ENCODE peak calls at places on chromosomes 11 and 22, in nine cellular contexts. One of them, this sample, is unnamed. For H3K27me3, the result is how much of the 10 kb centered on the place peaks cover.

GRCh38 chr11:13294771-13295579 is 17.4 kb downstream of the BMAL1 start:
- DNase-seq in tibial artery: no peak
- DNase-seq in body of pancreas: no peak
- DNase-seq in keratinocyte: no peak
- DNase-seq in neural progenitor cell: no peak
- DNase-seq in endodermal cell: peak
- DNase-seq in transverse colon: no peak
- DNase-seq in uterus: no peak
- DNase-seq in K562: no peak
- DNase-seq in this sample: no peak

GRCh38 chr22:28112130-28112529 is 193.1 kb upstream of the PITPNB start:
- DNase-seq in tibial artery: no peak
- DNase-seq in body of pancreas: no peak
- DNase-seq in keratinocyte: no peak
- DNase-seq in neural progenitor cell: no peak
- DNase-seq in endodermal cell: no peak
- DNase-seq in transverse colon: no peak
- DNase-seq in uterus: no peak
- DNase-seq in K562: no peak
- DNase-seq in this sample: no peak

GRCh38 chr11:45393826-45394225 is 107.7 kb upstream of the SYT13 start:
- DNase-seq in tibial artery: no peak
- DNase-seq in body of pancreas: no peak
- DNase-seq in keratinocyte: no peak
- DNase-seq in neural progenitor cell: no peak
- DNase-seq in endodermal cell: no peak
- DNase-seq in transverse colon: no peak
- DNase-seq in uterus: no peak
- DNase-seq in K562: no peak
- DNase-seq in this sample: no peak

GRCh38 chr11:86509579-86509978 is 134.9 kb downstream of the CCDC81 start:
- DNase-seq in tibial artery: no peak
- DNase-seq in body of pancreas: no peak
- DNase-seq in keratinocyte: no peak
- DNase-seq in neural progenitor cell: no peak
- DNase-seq in endodermal cell: no peak
- DNase-seq in transverse colon: no peak
- DNase-seq in uterus: no peak
- DNase-seq in K562: no peak
- DNase-seq in this sample: no peak

GRCh38 chr22:27879923-27880322 is 39.1 kb downstream of the PITPNB start:
- DNase-seq in tibial artery: no peak
- DNase-seq in body of pancreas: no peak
- DNase-seq in keratinocyte: no peak
- DNase-seq in neural progenitor cell: peak
- DNase-seq in endodermal cell: peak
- DNase-seq in transverse colon: no peak
- DNase-seq in uterus: no peak
- DNase-seq in K562: peak
- DNase-seq in this sample: no peak

GRCh38 chr22:30212363-30212995 is 34.1 kb downstream of the LIF start:
- DNase-seq in tibial artery: peak
- DNase-seq in body of pancreas: peak
- DNase-seq in keratinocyte: peak
- DNase-seq in neural progenitor cell: no peak
- DNase-seq in endodermal cell: no peak
- DNase-seq in transverse colon: peak
- DNase-seq in uterus: peak
- DNase-seq in K562: no peak
- DNase-seq in this sample: peak

GRCh38 chr11:12598330-12599256 is 75.6 kb upstream of the TEAD1 start:
- DNase-seq in tibial artery: no peak
- DNase-seq in body of pancreas: no peak
- DNase-seq in keratinocyte: no peak
- DNase-seq in neural progenitor cell: no peak
- DNase-seq in endodermal cell: no peak
- DNase-seq in transverse colon: no peak
- DNase-seq in uterus: no peak
- DNase-seq in K562: no peak
- DNase-seq in this sample: no peak

GRCh38 chr11:1151366-1152315 is 6.1 kb upstream of the MUC5AC start:
- DNase-seq in tibial artery: peak
- DNase-seq in body of pancreas: no peak
- DNase-seq in keratinocyte: no peak
- DNase-seq in neural progenitor cell: no peak
- DNase-seq in endodermal cell: no peak
- DNase-seq in transverse colon: peak
- DNase-seq in uterus: no peak
- DNase-seq in K562: no peak
- DNase-seq in this sample: no peak

GRCh38 chr22:23177197-23177596 is 3.1 kb upstream of the BCR start:
- DNase-seq in tibial artery: no peak
- DNase-seq in body of pancreas: peak
- DNase-seq in keratinocyte: no peak
- DNase-seq in neural progenitor cell: no peak
- DNase-seq in endodermal cell: no peak
- DNase-seq in transverse colon: no peak
- DNase-seq in uterus: no peak
- DNase-seq in K562: peak
- DNase-seq in this sample: no peak

GRCh38 chr22:41966225-41966606 is 3.0 kb upstream of the SEPTIN3 start:
- DNase-seq in tibial artery: no peak
- DNase-seq in body of pancreas: no peak
- DNase-seq in keratinocyte: no peak
- DNase-seq in neural progenitor cell: no peak
- DNase-seq in endodermal cell: no peak
- DNase-seq in transverse colon: no peak
- DNase-seq in uterus: no peak
- DNase-seq in K562: no peak
- DNase-seq in this sample: no peak

GRCh38 chr11:125342281-125342980 is 153.6 kb downstream of the FEZ1 start:
- DNase-seq in tibial artery: peak
- DNase-seq in body of pancreas: no peak
- DNase-seq in keratinocyte: no peak
- DNase-seq in neural progenitor cell: no peak
- DNase-seq in endodermal cell: no peak
- DNase-seq in transverse colon: no peak
- DNase-seq in uterus: no peak
- DNase-seq in K562: no peak
- DNase-seq in this sample: no peak

GRCh38 chr11:65554842-65555395 is 3.2 kb downstream of the LTBP3 start:
- DNase-seq in tibial artery: no peak
- DNase-seq in body of pancreas: no peak
- DNase-seq in keratinocyte: no peak
- DNase-seq in neural progenitor cell: no peak
- DNase-seq in endodermal cell: no peak
- DNase-seq in transverse colon: no peak
- DNase-seq in uterus: no peak
- DNase-seq in K562: no peak
- DNase-seq in this sample: no peak

GRCh38 chr11:65554057-65554818 is 3.9 kb downstream of the LTBP3 start:
- DNase-seq in tibial artery: no peak
- DNase-seq in body of pancreas: no peak
- DNase-seq in keratinocyte: no peak
- DNase-seq in neural progenitor cell: no peak
- DNase-seq in endodermal cell: no peak
- DNase-seq in transverse colon: no peak
- DNase-seq in uterus: no peak
- DNase-seq in K562: no peak
- DNase-seq in this sample: no peak

GRCh38 chr11:65553301-65554001 is 4.7 kb downstream of the LTBP3 start:
- DNase-seq in tibial artery: no peak
- DNase-seq in body of pancreas: no peak
- DNase-seq in keratinocyte: no peak
- DNase-seq in neural progenitor cell: peak
- DNase-seq in endodermal cell: peak
- DNase-seq in transverse colon: peak
- DNase-seq in uterus: no peak
- DNase-seq in K562: peak
- DNase-seq in this sample: no peak

GRCh38 chr11:65551572-65552398 is 6.4 kb downstream of the LTBP3 start:
- DNase-seq in tibial artery: no peak
- DNase-seq in body of pancreas: peak
- DNase-seq in keratinocyte: no peak
- DNase-seq in neural progenitor cell: peak
- DNase-seq in endodermal cell: peak
- DNase-seq in transverse colon: peak
- DNase-seq in uterus: no peak
- DNase-seq in K562: no peak
- DNase-seq in this sample: no peak

GRCh38 chr11:65552413-65552951 is 5.7 kb downstream of the LTBP3 start:
- DNase-seq in tibial artery: no peak
- DNase-seq in body of pancreas: no peak
- DNase-seq in keratinocyte: no peak
- DNase-seq in neural progenitor cell: no peak
- DNase-seq in endodermal cell: peak
- DNase-seq in transverse colon: no peak
- DNase-seq in uterus: no peak
- DNase-seq in K562: no peak
- DNase-seq in this sample: no peak
- TF ChIP-seq CTCF in tibial artery: no peak
- TF ChIP-seq CTCF in body of pancreas: no peak
- TF ChIP-seq CTCF in keratinocyte: no peak
- TF ChIP-seq CTCF in neural progenitor cell: no peak
- TF ChIP-seq CTCF in endodermal cell: no peak
- TF ChIP-seq CTCF in transverse colon: no peak
- TF ChIP-seq CTCF in uterus: no peak
- TF ChIP-seq CTCF in K562: peak
- TF ChIP-seq CTCF in this sample: no peak

GRCh38 chr11:59281177-59281576 is 68.5 kb upstream of the MPEG1 start:
- DNase-seq in tibial artery: no peak
- DNase-seq in body of pancreas: no peak
- DNase-seq in keratinocyte: no peak
- DNase-seq in neural progenitor cell: no peak
- DNase-seq in endodermal cell: peak
- DNase-seq in transverse colon: no peak
- DNase-seq in uterus: no peak
- DNase-seq in K562: no peak
- DNase-seq in this sample: no peak

GRCh38 chr11:59285716-59286260 is 72.9 kb upstream of the OR5AN1 start:
- DNase-seq in tibial artery: no peak
- DNase-seq in body of pancreas: no peak
- DNase-seq in keratinocyte: no peak
- DNase-seq in neural progenitor cell: no peak
- DNase-seq in endodermal cell: no peak
- DNase-seq in transverse colon: no peak
- DNase-seq in uterus: no peak
- DNase-seq in K562: no peak
- DNase-seq in this sample: no peak

GRCh38 chr11:59283311-59283710 is 70.6 kb upstream of the MPEG1 start:
- DNase-seq in tibial artery: no peak
- DNase-seq in body of pancreas: no peak
- DNase-seq in keratinocyte: no peak
- DNase-seq in neural progenitor cell: no peak
- DNase-seq in endodermal cell: peak
- DNase-seq in transverse colon: no peak
- DNase-seq in uterus: no peak
- DNase-seq in K562: no peak
- DNase-seq in this sample: no peak

GRCh38 chr11:59284773-59285129 is 72.0 kb upstream of the MPEG1 start:
- DNase-seq in tibial artery: no peak
- DNase-seq in body of pancreas: no peak
- DNase-seq in keratinocyte: no peak
- DNase-seq in neural progenitor cell: no peak
- DNase-seq in endodermal cell: no peak
- DNase-seq in transverse colon: no peak
- DNase-seq in uterus: no peak
- DNase-seq in K562: no peak
- DNase-seq in this sample: no peak

GRCh38 chr11:59283825-59284772 is 71.4 kb upstream of the MPEG1 start:
- DNase-seq in tibial artery: no peak
- DNase-seq in body of pancreas: peak
- DNase-seq in keratinocyte: no peak
- DNase-seq in neural progenitor cell: peak
- DNase-seq in endodermal cell: peak
- DNase-seq in transverse colon: peak
- DNase-seq in uterus: peak
- DNase-seq in K562: peak
- DNase-seq in this sample: no peak
- H3K27me3 ChIP-seq in tibial artery: under half
- H3K27me3 ChIP-seq in body of pancreas: under half
- H3K27me3 ChIP-seq in keratinocyte: under half
- H3K27me3 ChIP-seq in neural progenitor cell: under half
- H3K27me3 ChIP-seq in endodermal cell: under half
- H3K27me3 ChIP-seq in transverse colon: under half
- H3K27me3 ChIP-seq in uterus: under half
- H3K27me3 ChIP-seq in K562: under half
- H3K27me3 ChIP-seq in this sample: under half

DNA sequence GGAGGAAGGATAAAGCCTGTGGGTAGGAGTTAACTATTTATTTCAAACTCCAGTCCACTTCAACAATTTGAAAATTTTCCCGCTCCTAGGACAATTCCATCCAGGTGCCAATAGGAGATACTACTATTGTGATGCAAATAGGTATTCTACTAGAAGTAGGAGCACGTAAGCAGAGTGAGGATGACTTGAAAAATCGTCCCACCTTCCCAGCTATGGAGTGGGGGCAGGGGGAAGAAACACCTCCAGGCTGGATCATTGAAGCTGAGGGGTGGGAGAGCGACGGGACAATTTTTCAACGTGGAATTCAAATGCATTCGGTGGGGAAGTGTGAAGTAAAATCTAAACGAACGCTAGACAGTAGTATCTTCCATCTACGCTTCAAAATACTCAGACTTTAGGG is 612 bp upstream of the ARHGAP42 start:
- DNase-seq in tibial artery: no peak
- DNase-seq in body of pancreas: no peak
- DNase-seq in keratinocyte: no peak
- DNase-seq in neural progenitor cell: peak
- DNase-seq in endodermal cell: peak
- DNase-seq in transverse colon: no peak
- DNase-seq in uterus: no peak
- DNase-seq in K562: no peak
- DNase-seq in this sample: no peak
- H3K4me3 ChIP-seq in tibial artery: peak
- H3K4me3 ChIP-seq in body of pancreas: no peak
- H3K4me3 ChIP-seq in keratinocyte: no peak
- H3K4me3 ChIP-seq in neural progenitor cell: peak
- H3K4me3 ChIP-seq in endodermal cell: peak
- H3K4me3 ChIP-seq in transverse colon: peak
- H3K4me3 ChIP-seq in uterus: peak
- H3K4me3 ChIP-seq in K562: peak
- H3K4me3 ChIP-seq in this sample: peak

GRCh38 chr11:81655351-81655750 is 1078.3 kb downstream of the FAM181B start:
- DNase-seq in tibial artery: no peak
- DNase-seq in body of pancreas: no peak
- DNase-seq in keratinocyte: no peak
- DNase-seq in neural progenitor cell: no peak
- DNase-seq in endodermal cell: no peak
- DNase-seq in transverse colon: no peak
- DNase-seq in uterus: no peak
- DNase-seq in K562: no peak
- DNase-seq in this sample: no peak

DNA sequence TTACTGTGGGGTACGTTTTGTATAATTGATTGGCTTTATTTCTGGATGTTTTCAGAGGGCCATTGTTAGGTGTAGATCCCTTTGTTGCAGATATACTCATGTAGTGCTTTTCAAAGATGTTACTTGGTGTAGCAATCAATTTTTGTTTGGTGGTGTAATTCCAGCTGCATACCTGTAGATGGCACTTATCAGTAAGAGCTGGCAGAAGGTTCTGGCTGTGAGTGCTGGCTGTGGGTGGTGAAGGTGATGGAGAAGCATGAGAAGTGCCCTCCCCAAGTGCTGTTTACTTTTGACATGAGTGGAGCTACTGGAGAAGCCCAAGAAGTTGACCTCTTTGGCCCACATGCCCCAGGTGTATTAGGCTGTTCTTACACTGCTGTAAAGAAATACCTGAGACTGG is 1074.9 kb downstream of the FAM181B start:
- DNase-seq in tibial artery: no peak
- DNase-seq in body of pancreas: no peak
- DNase-seq in keratinocyte: no peak
- DNase-seq in neural progenitor cell: peak
- DNase-seq in endodermal cell: peak
- DNase-seq in transverse colon: no peak
- DNase-seq in uterus: no peak
- DNase-seq in K562: peak
- DNase-seq in this sample: no peak
- TF ChIP-seq CTCF in tibial artery: no peak
- TF ChIP-seq CTCF in body of pancreas: peak
- TF ChIP-seq CTCF in keratinocyte: peak
- TF ChIP-seq CTCF in neural progenitor cell: peak
- TF ChIP-seq CTCF in endodermal cell: peak
- TF ChIP-seq CTCF in transverse colon: peak
- TF ChIP-seq CTCF in uterus: no peak
- TF ChIP-seq CTCF in K562: peak
- TF ChIP-seq CTCF in this sample: peak